ENCODE peak calls at places on chromosomes 3 and 15, in nine cellular contexts. D, U, R, I, A, E, G, W and B are unnamed samples.

GRCh38 chr3:121739902-121740301 is 9.6 kb downstream of the GOLGB1 start:
- DNase-seq in A (no peak), D (no peak), G (no peak), E (no peak), U (no peak), I (no peak), W (no peak), R (no peak), B (no peak)

GRCh38 chr3:49471856-49472495 is 1.9 kb downstream of the DAG1 start:
- DNase-seq in D (no peak), U (peak), E (no peak), G (no peak), I (no peak), A (no peak), R (no peak), W (no peak), B (no peak)

GRCh38 chr3:53375019-53375418 is 27.7 kb upstream of the DCP1A start:
- DNase-seq in U (peak), A (peak), E (peak), G (no peak), W (peak), I (peak), D (peak), R (peak), B (peak)

GRCh38 chr3:12442654-12443501 is 41.4 kb upstream of the TSEN2 start:
- DNase-seq in E (peak), A (no peak), G (no peak), U (no peak), D (no peak), R (no peak), I (peak), W (no peak), B (no peak)

GRCh38 chr3:160194438-160194837 is 30.8 kb upstream of the C3orf80 start:
- DNase-seq in D (no peak), W (no peak), I (no peak), R (no peak), G (no peak), A (no peak), U (no peak), E (no peak), B (no peak)

GRCh38 chr3:46670000-46670890 is 23.2 kb downstream of the ALS2CL start:
- DNase-seq in I (no peak), G (peak), W (no peak), U (no peak), E (no peak), D (no peak), R (no peak), A (peak), B (no peak)

GRCh38 chr15:66707310-66708160 is 5.5 kb downstream of the SMAD6 start:
- DNase-seq in G (peak), D (no peak), I (no peak), R (peak), A (no peak), U (peak), W (peak), E (peak), B (peak)

GRCh38 chr3:181250714-181251113 is 261.2 kb upstream of the DNAJC19 start:
- DNase-seq in E (no peak), R (no peak), W (no peak), D (no peak), G (no peak), I (no peak), A (no peak), U (no peak), B (no peak)

GRCh38 chr15:78452485-78452884 is 14.5 kb downstream of the IREB2 start:
- DNase-seq in G (no peak), U (no peak), W (no peak), I (no peak), D (no peak), R (no peak), A (no peak), E (no peak), B (no peak)

GRCh38 chr3:100561459-100562158 is 47.8 kb upstream of the ADGRG7 start:
- DNase-seq in D (peak), R (peak), U (no peak), A (no peak), E (no peak), W (no peak), I (no peak), G (no peak), B (peak)

GRCh38 chr3:110420158-110420641 is 651.4 kb upstream of the NECTIN3 start:
- DNase-seq in A (no peak), G (no peak), D (peak), E (no peak), R (no peak), W (no peak), I (peak), U (no peak), B (peak)

GRCh38 chr3:52532517-52532837 is 1.2 kb downstream of the NT5DC2 start:
- DNase-seq in R (no peak), G (peak), A (peak), E (peak), W (peak), I (peak), D (no peak), U (peak), B (peak)

GRCh38 chr15:84890670-84891147 is 6.2 kb downstream of the SLC28A1 start:
- DNase-seq in A (no peak), E (no peak), R (no peak), W (no peak), U (no peak), G (no peak), I (no peak), D (no peak), B (no peak)

GRCh38 chr3:16512435-16513140 is 911 bp downstream of the RFTN1 start:
- DNase-seq in D (no peak), W (peak), A (peak), R (no peak), I (no peak), G (peak), U (peak), E (peak), B (peak)

GRCh38 chr3:12879191-12879815 is 37.9 kb upstream of the RPL32 start:
- DNase-seq in I (no peak), E (no peak), U (no peak), W (no peak), R (no peak), D (no peak), A (no peak), G (no peak), B (no peak)

GRCh38 chr15:72117448-72117697 is 577 bp downstream of the MYO9A start:
- DNase-seq in R (peak), G (peak), D (peak), W (peak), U (peak), I (peak), A (peak), E (peak), B (peak)

GRCh38 chr3:468172-468571 is 271.6 kb downstream of the CHL1 start:
- DNase-seq in G (no peak), A (no peak), U (peak), I (no peak), E (no peak), D (no peak), R (no peak), W (no peak), B (peak)

GRCh38 chr3:113211370-113212154 is at the start of gene BOC:
- DNase-seq in W (peak), U (peak), E (peak), R (no peak), I (no peak), D (no peak), A (peak), G (no peak), B (peak)

GRCh38 chr15:84671211-84671610 is 13.2 kb upstream of the NMB start:
- DNase-seq in A (no peak), G (no peak), E (no peak), W (no peak), I (peak), U (no peak), R (no peak), D (peak), B (no peak)

GRCh38 chr3:15812183-15812582 is 14.4 kb upstream of the ANKRD28 start:
- DNase-seq in G (no peak), W (no peak), E (no peak), I (no peak), R (no peak), U (no peak), D (no peak), A (no peak), B (peak)

GRCh38 chr3:172177046-172177445 is 137.7 kb downstream of the FNDC3B start:
- DNase-seq in I (peak), U (no peak), E (no peak), G (no peak), R (no peak), W (no peak), D (no peak), A (no peak), B (no peak)

GRCh38 chr3:60720696-60721228 is 530.5 kb downstream of the FHIT start:
- DNase-seq in D (no peak), U (no peak), A (no peak), R (no peak), G (no peak), E (no peak), I (no peak), W (no peak), B (no peak)

GRCh38 chr15:74791667-74792066 is 9.8 kb downstream of the CSK start:
- DNase-seq in W (no peak), A (no peak), E (no peak), R (no peak), G (no peak), U (no peak), I (no peak), D (no peak), B (no peak)

GRCh38 chr3:189292667-189293478 is 121.1 kb downstream of the TPRG1 start:
- DNase-seq in A (no peak), W (no peak), R (no peak), E (no peak), G (no peak), I (no peak), D (no peak), U (no peak), B (peak)

GRCh38 chr3:37171144-37171543 is 3.2 kb downstream of the LRRFIP2 start:
- DNase-seq in I (no peak), W (no peak), E (no peak), G (peak), A (no peak), R (no peak), D (no peak), U (no peak), B (no peak)

GRCh38 chr3:141147657-141148056 is 84.0 kb upstream of the PXYLP1 start:
- DNase-seq in W (no peak), G (no peak), D (no peak), I (no peak), A (peak), E (no peak), U (no peak), R (no peak), B (peak)

GRCh38 chr15:88982304-88982945 is 69.2 kb upstream of the MFGE8 start:
- DNase-seq in U (no peak), E (peak), G (peak), A (peak), R (no peak), I (peak), D (peak), W (no peak), B (no peak)

GRCh38 chr3:192915306-192915705 is 2.4 kb downstream of the MB21D2 start:
- DNase-seq in R (no peak), A (no peak), I (peak), U (no peak), W (no peak), E (no peak), G (no peak), D (no peak), B (peak)

GRCh38 chr3:61141697-61142096 is 109.6 kb downstream of the FHIT start:
- DNase-seq in R (peak), G (no peak), A (no peak), W (no peak), D (no peak), E (no peak), U (no peak), I (no peak), B (no peak)

GRCh38 chr15:62821384-62822131 is 221.0 kb upstream of the TPM1 start:
- DNase-seq in G (no peak), E (no peak), D (no peak), I (no peak), W (no peak), A (no peak), R (no peak), U (no peak), B (no peak)

GRCh38 chr3:119330181-119330580 is 36.0 kb downstream of the ARHGAP31 start:
- DNase-seq in A (no peak), I (no peak), U (no peak), W (no peak), G (no peak), E (no peak), D (no peak), R (no peak), B (no peak)

GRCh38 chr15:37061996-37062395 is 38.4 kb downstream of the MEIS2 start:
- DNase-seq in U (no peak), A (no peak), E (no peak), G (no peak), I (no peak), D (no peak), W (no peak), R (no peak), B (peak)

GRCh38 chr15:32998979-32999677 is 195.4 kb downstream of the FMN1 start:
- DNase-seq in A (peak), I (no peak), D (no peak), G (no peak), E (peak), U (no peak), R (no peak), W (no peak), B (no peak)

GRCh38 chr3:73413619-73414018 is 211.1 kb downstream of the PDZRN3 start:
- DNase-seq in G (no peak), D (no peak), E (no peak), A (no peak), U (no peak), W (no peak), R (no peak), I (no peak), B (no peak)

GRCh38 chr3:52805270-52806039 is 10.9 kb downstream of the ITIH3 start:
- DNase-seq in R (no peak), D (no peak), A (no peak), U (no peak), W (no peak), I (no peak), E (no peak), G (no peak), B (no peak)

GRCh38 chr3:120752230-120752629 is 9.7 kb downstream of the GTF2E1 start:
- DNase-seq in I (no peak), E (no peak), A (no peak), W (no peak), D (no peak), R (no peak), G (no peak), U (no peak), B (no peak)

GRCh38 chr3:170448530-170449110 is 30.0 kb downstream of the CLDN11 start:
- DNase-seq in D (no peak), R (no peak), A (no peak), G (no peak), E (no peak), I (no peak), W (peak), U (no peak), B (no peak)

GRCh38 chr3:170458285-170458684 is 39.6 kb downstream of the CLDN11 start:
- DNase-seq in D (no peak), W (no peak), R (no peak), I (no peak), U (no peak), E (no peak), G (no peak), A (no peak), B (peak)

DNA sequence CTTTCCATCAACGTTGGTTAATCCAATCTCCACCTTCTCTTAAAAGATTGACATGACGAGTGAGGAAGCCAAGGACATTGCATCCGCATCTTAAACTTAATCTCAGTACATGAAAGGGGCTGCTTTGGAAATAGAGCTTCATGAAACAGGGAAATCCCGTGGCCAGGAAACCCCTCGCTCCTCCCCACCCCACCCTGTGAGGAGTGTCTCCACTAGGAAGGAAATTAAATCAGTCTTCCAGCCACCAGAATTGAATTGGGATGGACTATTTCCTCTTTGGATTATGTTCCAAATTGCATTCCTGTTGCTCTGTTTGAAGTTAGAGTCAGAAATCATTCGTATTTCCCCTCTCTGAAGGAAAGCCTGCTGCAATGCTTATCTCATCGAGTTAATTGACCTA is 35.8 kb downstream of the CLDN11 start:
- DNase-seq in G (no peak), W (no peak), R (no peak), U (no peak), I (no peak), D (no peak), E (no peak), A (no peak), B (no peak)
- TF ChIP-seq CTCF in G (no peak), W (no peak), R (no peak), U (no peak), I (no peak), D (no peak), E (no peak), A (no peak), B (no peak)

GRCh38 chr3:96756516-96756915 is 57.9 kb upstream of the EPHA6 start:
- DNase-seq in I (no peak), R (no peak), E (no peak), D (no peak), A (no peak), W (no peak), U (no peak), G (no peak), B (no peak)
- TF ChIP-seq CTCF in I (no peak), R (no peak), E (no peak), D (no peak), A (no peak), W (no peak), U (no peak), G (no peak), B (no peak)

GRCh38 chr3:114584734-114585371 is 291.0 kb downstream of the TIGIT start:
- DNase-seq in G (no peak), E (no peak), A (no peak), W (peak), U (no peak), I (no peak), R (no peak), D (no peak), B (no peak)
- TF ChIP-seq CTCF in G (no peak), E (no peak), A (no peak), W (no peak), U (no peak), I (no peak), R (no peak), D (peak), B (no peak)

GRCh38 chr3:182947892-182948291 is 32.4 kb downstream of the DCUN1D1 start:
- DNase-seq in G (no peak), I (no peak), R (no peak), U (no peak), A (no peak), W (no peak), E (no peak), D (no peak), B (no peak)
- TF ChIP-seq CTCF in G (no peak), I (no peak), R (peak), U (no peak), A (no peak), W (no peak), E (no peak), D (no peak), B (no peak)

DNA sequence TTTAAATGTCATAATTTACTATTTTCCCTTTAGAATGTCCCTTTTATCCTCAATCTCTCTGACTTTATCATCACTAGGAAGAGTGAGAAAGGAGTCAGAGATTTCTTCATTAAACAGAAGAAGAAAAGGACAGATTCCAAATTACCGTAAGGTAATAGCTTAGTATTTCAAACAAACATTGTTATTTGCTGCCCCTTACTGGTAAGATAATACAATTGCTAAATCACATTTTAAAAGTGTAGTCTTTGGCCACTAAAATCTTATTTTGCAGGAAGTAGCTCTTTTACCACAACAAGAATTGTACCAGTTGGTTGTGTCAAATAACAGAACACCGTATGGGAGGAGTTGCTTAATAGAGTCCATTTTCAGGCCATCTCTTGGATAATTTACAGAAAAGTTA is 53.7 kb downstream of the CGGBP1 start:
- DNase-seq in W (no peak), R (no peak), D (no peak), G (no peak), I (no peak), U (no peak), E (no peak), A (no peak), B (peak)
- TF ChIP-seq CTCF in W (peak), R (peak), D (peak), G (peak), I (peak), U (no peak), E (no peak), A (no peak), B (peak)